ENCODE peak calls at places on chromosome 1, in eight cellular contexts. Z is iris pigment epithelial cell; A is posterior cingulate gyrus; R is psoas muscle; I is naive thymus-derived CD8-positive, alpha-beta T cell; G is heart right ventricle; X is AG08396; U is breast epithelium. K is an unnamed sample.

GRCh38 chr1:172452536-172453159 is 8.8 kb upstream of the PIGC start:
- DNase-seq in Z (peak), A (no peak), R (no peak), I (no peak), G (peak), X (no peak), U (no peak), K (no peak)

GRCh38 chr1:25544243-25544764 is 898 bp downstream of the LDLRAP1 start:
- DNase-seq in Z (no peak), A (no peak), R (peak), I (peak), G (no peak), X (no peak), U (no peak), K (no peak)

GRCh38 chr1:172429324-172430127 is 9.0 kb downstream of the C1orf105 start:
- DNase-seq in Z (peak), A (no peak), R (no peak), I (peak), G (peak), X (peak), U (no peak), K (no peak)

GRCh38 chr1:98406346-98407088 is 255.0 kb upstream of the SNX7 start:
- DNase-seq in Z (no peak), A (no peak), R (no peak), I (no peak), G (no peak), X (no peak), U (no peak), K (no peak)

GRCh38 chr1:177858222-177858894 is 111.5 kb downstream of the SEC16B start:
- DNase-seq in Z (peak), A (no peak), R (no peak), I (no peak), G (no peak), X (peak), U (no peak), K (no peak)

GRCh38 chr1:235011064-235011598 is 117.5 kb downstream of the TOMM20 start:
- DNase-seq in Z (no peak), A (no peak), R (no peak), I (no peak), G (no peak), X (no peak), U (no peak), K (no peak)

GRCh38 chr1:67937010-67937409 is 103.7 kb upstream of the GNG12 start:
- DNase-seq in Z (no peak), A (no peak), R (no peak), I (no peak), G (no peak), X (no peak), U (no peak), K (no peak)

GRCh38 chr1:117473063-117473462 is 105.8 kb downstream of the MAN1A2 start:
- DNase-seq in Z (no peak), A (no peak), R (no peak), I (no peak), G (no peak), X (no peak), U (no peak), K (no peak)

GRCh38 chr1:109655624-109656519 is at the start of gene GSTM4:
- DNase-seq in Z (peak), A (peak), R (peak), I (no peak), G (peak), X (peak), U (peak), K (no peak)

GRCh38 chr1:102891868-102892625 is 216.3 kb downstream of the COL11A1 start:
- DNase-seq in Z (peak), A (no peak), R (no peak), I (no peak), G (no peak), X (peak), U (no peak), K (no peak)

GRCh38 chr1:234413975-234414374 is 40.7 kb downstream of the COA6 start:
- DNase-seq in Z (no peak), A (no peak), R (no peak), I (no peak), G (no peak), X (no peak), U (no peak), K (no peak)

GRCh38 chr1:160438935-160439334 is 38.6 kb downstream of the VANGL2 start:
- DNase-seq in Z (no peak), A (no peak), R (no peak), I (no peak), G (no peak), X (no peak), U (no peak), K (no peak)

GRCh38 chr1:145999321-146000024 is 3.1 kb upstream of the TXNIP start:
- DNase-seq in Z (no peak), A (no peak), R (peak), I (peak), G (no peak), X (no peak), U (no peak), K (no peak)

GRCh38 chr1:31733389-31734219 is 29.8 kb upstream of the COL16A1 start:
- DNase-seq in Z (no peak), A (no peak), R (no peak), I (no peak), G (no peak), X (no peak), U (no peak), K (no peak)

GRCh38 chr1:238953448-238953847 is 432.9 kb upstream of the CHRM3 start:
- DNase-seq in Z (no peak), A (no peak), R (no peak), I (no peak), G (no peak), X (no peak), U (no peak), K (no peak)